ENCODE peak calls at places on chromosome 18, in eight cellular contexts. J is uterus, M is right lobe of liver, U is A549, F is heart left ventricle, Z is tibial nerve, E is HCT116, A is body of pancreas. T is an unnamed sample.
A peak's percentile ranks its signal among the peaks of the same experiment; 100 is the strongest.

GRCh38 chr18:56890632-56891031 is 239.5 kb downstream of the WDR7 start:
- DNase-seq in J (no peak), M (no peak), U (peak; percentile 3), F (no peak), Z (no peak), E (no peak), A (no peak), T (no peak)

GRCh38 chr18:389658-390357 is 110.7 kb downstream of the COLEC12 start:
- DNase-seq in J (no peak), M (no peak), U (no peak), F (no peak), Z (no peak), E (no peak), A (no peak), T (no peak)

GRCh38 chr18:47560693-47561092 is 309.2 kb upstream of the SKOR2 start:
- DNase-seq in J (no peak), M (no peak), U (no peak), F (no peak), Z (no peak), E (no peak), A (no peak), T (no peak)

GRCh38 chr18:2380101-2380500 is 191.2 kb downstream of the METTL4 start:
- DNase-seq in J (no peak), M (no peak), U (no peak), F (no peak), Z (no peak), E (no peak), A (no peak), T (no peak)

GRCh38 chr18:2948038-2948437 is 64.9 kb downstream of the LPIN2 start:
- DNase-seq in J (no peak), M (peak; percentile 69), U (peak; percentile 15), F (no peak), Z (no peak), E (peak; percentile 7), A (peak; percentile 91), T (no peak)

GRCh38 chr18:3037423-3037915 is 24.5 kb upstream of the LPIN2 start:
- DNase-seq in J (no peak), M (peak; percentile 40), U (peak; percentile 69), F (no peak), Z (no peak), E (peak; percentile 24), A (peak; percentile 75), T (no peak)

GRCh38 chr18:61333746-61334490 is 688 bp downstream of the CDH20 start:
- DNase-seq in J (no peak), M (no peak), U (no peak), F (no peak), Z (no peak), E (no peak), A (no peak), T (no peak)

GRCh38 chr18:42619771-42620170 is 495.7 kb downstream of the RIT2 start:
- DNase-seq in J (no peak), M (no peak), U (no peak), F (no peak), Z (no peak), E (no peak), A (no peak), T (no peak)

GRCh38 chr18:3604626-3605408 is 154.8 kb downstream of the TGIF1 start:
- DNase-seq in J (no peak), M (no peak), U (no peak), F (no peak), Z (no peak), E (no peak), A (peak; percentile 44), T (no peak)

GRCh38 chr18:61882296-61883004 is 10.4 kb downstream of the RNF152 start:
- DNase-seq in J (no peak), M (no peak), U (no peak), F (no peak), Z (no peak), E (no peak), A (no peak), T (no peak)

GRCh38 chr18:72544092-72544886 is at the start of gene CBLN2:
- DNase-seq in J (no peak), M (peak; percentile 57), U (peak; percentile 49), F (no peak), Z (no peak), E (no peak), A (peak; percentile 27), T (no peak)

GRCh38 chr18:45274026-45274425 is 341.2 kb upstream of the SLC14A2 start:
- DNase-seq in J (no peak), M (peak; percentile 81), U (no peak), F (no peak), Z (no peak), E (no peak), A (peak; percentile 34), T (no peak)

GRCh38 chr18:67515987-67516431 is 511 bp downstream of the DSEL start:
- DNase-seq in J (peak; percentile 85), M (peak; percentile 93), U (peak; percentile 44), F (peak; percentile 84), Z (peak; percentile 80), E (no peak), A (peak; percentile 89), T (no peak)

GRCh38 chr18:59311631-59312030 is 6.8 kb downstream of the CPLX4 start:
- DNase-seq in J (no peak), M (no peak), U (no peak), F (no peak), Z (no peak), E (peak; percentile 36), A (no peak), T (no peak)

GRCh38 chr18:7678801-7679200 is 111.7 kb downstream of the PTPRM start:
- DNase-seq in J (no peak), M (no peak), U (no peak), F (no peak), Z (no peak), E (no peak), A (no peak), T (no peak)

GRCh38 chr18:26960901-26961300 is 95.4 kb upstream of the AQP4 start:
- DNase-seq in J (no peak), M (no peak), U (no peak), F (no peak), Z (no peak), E (no peak), A (no peak), T (no peak)

GRCh38 chr18:26961805-26962204 is 96.3 kb upstream of the AQP4 start:
- DNase-seq in J (no peak), M (no peak), U (no peak), F (no peak), Z (no peak), E (no peak), A (no peak), T (no peak)

GRCh38 chr18:26965206-26965605 is 99.7 kb upstream of the AQP4 start:
- DNase-seq in J (no peak), M (peak; percentile 76), U (no peak), F (no peak), Z (no peak), E (no peak), A (no peak), T (no peak)

DNA sequence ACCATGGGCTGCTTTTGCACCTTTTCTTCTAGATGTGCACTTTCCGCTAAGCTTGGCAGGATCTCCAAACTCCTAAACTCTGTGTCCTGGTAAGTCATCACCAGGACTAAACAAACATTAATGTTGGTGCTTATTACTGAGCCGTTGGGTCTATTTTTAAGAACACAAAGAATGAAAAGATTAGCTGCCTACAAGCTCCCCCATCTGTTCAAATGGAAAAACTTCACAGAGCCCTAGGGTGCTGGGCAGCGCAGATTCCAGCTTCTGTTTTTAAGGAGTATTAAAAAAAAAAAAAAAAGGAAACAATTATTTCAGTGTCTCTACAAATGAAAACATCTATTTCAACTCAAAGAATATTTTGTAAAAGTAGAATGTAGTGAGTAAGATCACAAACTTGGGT is 97.8 kb upstream of the AQP4 start:
- DNase-seq in J (no peak), M (no peak), U (no peak), F (no peak), Z (no peak), E (no peak), A (no peak), T (no peak)
- TF ChIP-seq CTCF in J (peak; percentile 13), M (no peak), U (peak; percentile 24), F (peak; percentile 37), Z (no peak), E (peak; percentile 23), A (no peak), T (no peak)

GRCh38 chr18:23503038-23503966 is at the start of gene RMC1:
- DNase-seq in J (peak; percentile 95), M (peak; percentile 98), U (peak; percentile 54), F (peak; percentile 98), Z (peak; percentile 93), E (peak; percentile 81), A (peak; percentile 96), T (peak; percentile 85)
- H3K4me1 ChIP-seq in J (no peaks in the 10 kb centered on the region), M (no peaks in the 10 kb centered on the region), U (peaks cover 10% of the 10 kb centered on the region), F (peaks cover 9% of the 10 kb centered on the region), Z (peaks cover 23% of the 10 kb centered on the region), E (peaks cover 33% of the 10 kb centered on the region), A (peaks cover 24% of the 10 kb centered on the region), T (peaks cover 9% of the 10 kb centered on the region)

GRCh38 chr18:79609841-79610281 is 69.7 kb upstream of the CTDP1 start:
- DNase-seq in J (peak; percentile 6), M (peak; percentile 35), U (no peak), F (no peak), Z (no peak), E (no peak), A (no peak), T (no peak)

GRCh38 chr18:79610461-79611039 is 69.1 kb upstream of the CTDP1 start:
- DNase-seq in J (peak; percentile 14), M (peak; percentile 30), U (no peak), F (no peak), Z (no peak), E (no peak), A (no peak), T (no peak)

GRCh38 chr18:79612291-79613108 is 67.1 kb upstream of the CTDP1 start:
- DNase-seq in J (peak; percentile 8), M (peak; percentile 35), U (no peak), F (no peak), Z (no peak), E (no peak), A (no peak), T (no peak)

GRCh38 chr18:79609021-79609461 is 70.6 kb upstream of the CTDP1 start:
- DNase-seq in J (peak; percentile 5), M (peak; percentile 24), U (no peak), F (peak; percentile 9), Z (no peak), E (no peak), A (no peak), T (no peak)

DNA sequence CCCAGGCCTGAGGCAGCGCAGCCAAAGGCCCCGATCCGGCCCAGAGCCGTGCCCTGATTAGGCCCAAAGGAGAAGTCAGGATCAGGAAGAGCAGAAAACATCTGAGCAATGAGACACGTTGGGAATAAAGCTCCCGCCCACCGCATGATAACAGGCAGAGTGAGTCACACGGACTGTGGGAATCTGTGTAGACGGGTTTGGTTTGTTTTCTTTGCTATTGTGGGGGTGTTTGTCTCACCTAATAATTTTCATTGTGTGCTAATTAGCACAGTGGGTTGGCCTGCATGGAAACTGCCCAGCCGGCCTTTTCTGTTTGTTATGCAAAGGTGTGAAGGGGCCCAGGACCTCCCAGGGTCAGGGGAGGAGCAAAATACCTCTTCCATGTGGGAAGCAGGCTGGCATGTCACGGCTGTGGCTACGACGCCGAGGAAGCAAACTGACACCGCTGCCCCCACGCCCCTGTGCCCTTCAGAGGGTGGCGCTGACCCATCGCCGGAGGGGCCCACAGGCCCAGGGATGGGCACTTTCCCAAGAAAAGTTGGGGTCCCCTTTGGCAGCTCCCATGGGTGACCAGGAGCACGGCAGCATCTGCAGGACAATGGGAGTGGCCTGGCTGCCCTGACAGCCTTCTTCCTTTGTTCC is 68.4 kb upstream of the CTDP1 start:
- DNase-seq in J (peak; percentile 28), M (peak; percentile 33), U (no peak), F (peak; percentile 55), Z (peak; percentile 52), E (peak; percentile 2), A (peak; percentile 29), T (no peak)
- TF ChIP-seq POLR2A in J (no peak), M (no peak), U (no peak), F (no peak), Z (no peak), E (no peak), A (no peak), T (no peak)

GRCh38 chr18:9334351-9335254 is at the start of gene TWSG1:
- DNase-seq in J (peak; percentile 95), M (peak; percentile 92), U (peak; percentile 65), F (peak; percentile 93), Z (peak; percentile 82), E (peak; percentile 82), A (peak; percentile 95), T (peak; percentile 65)
- TF ChIP-seq CTCF in J (peak; percentile 18), M (no peak), U (peak; percentile 18), F (peak; percentile 51), Z (peak; percentile 65), E (peak; percentile 5), A (peak; percentile 53), T (peak; percentile 38)

T was measured in esophagus squamous epithelium.